ENCODE peak calls at places on chromosomes 6 and 20, in seven cellular contexts. C, F, H, S, Z, T and D are unnamed samples.

GRCh38 chr6:34872332-34872731 is 15.5 kb downstream of the TAF11 start:
- DNase-seq in C (no peak), F (no peak), H (no peak), S (no peak), Z (no peak), T (no peak), D (no peak)

GRCh38 chr20:47748851-47749250 is 36.4 kb downstream of the SULF2 start:
- DNase-seq in C (no peak), F (no peak), H (no peak), S (peak; percentile 77), Z (no peak), T (no peak), D (no peak)

GRCh38 chr6:52788478-52788877 is 15.1 kb downstream of the GSTA1 start:
- DNase-seq in C (no peak), F (no peak), H (no peak), S (no peak), Z (peak; percentile 50), T (no peak), D (no peak)

GRCh38 chr6:113481910-113482309 is 375.2 kb upstream of the MARCKS start:
- DNase-seq in C (no peak), F (no peak), H (no peak), S (no peak), Z (no peak), T (no peak), D (no peak)

GRCh38 chr6:170153436-170154319 is 137.2 kb downstream of the DLL1 start:
- DNase-seq in C (no peak), F (no peak), H (no peak), S (no peak), Z (no peak), T (no peak), D (no peak)

GRCh38 chr6:27205375-27206278 is 41.9 kb upstream of the PRSS16 start:
- DNase-seq in C (no peak), F (no peak), H (peak; percentile 15), S (no peak), Z (no peak), T (no peak), D (no peak)

GRCh38 chr6:122381494-122382083 is 17.9 kb upstream of the HSF2 start:
- DNase-seq in C (peak; percentile 49), F (no peak), H (peak; percentile 80), S (peak; percentile 57), Z (peak; percentile 54), T (peak; percentile 33), D (peak; percentile 31)

GRCh38 chr6:151807513-151808330 is at the start of gene ESR1:
- DNase-seq in C (peak; percentile 13), F (peak; percentile 73), H (peak; percentile 55), S (no peak), Z (peak; percentile 19), T (no peak), D (peak; percentile 71)

GRCh38 chr20:25270829-25271251 is 23.0 kb downstream of the PYGB start:
- DNase-seq in C (peak; percentile 4), F (peak; percentile 59), H (no peak), S (no peak), Z (peak; percentile 10), T (no peak), D (no peak)

GRCh38 chr6:136031982-136032381 is 180.5 kb downstream of the PDE7B start:
- DNase-seq in C (no peak), F (no peak), H (peak; percentile 22), S (no peak), Z (no peak), T (no peak), D (no peak)

GRCh38 chr6:21800330-21800729 is 206.8 kb downstream of the SOX4 start:
- DNase-seq in C (no peak), F (no peak), H (no peak), S (no peak), Z (no peak), T (no peak), D (no peak)

DNA sequence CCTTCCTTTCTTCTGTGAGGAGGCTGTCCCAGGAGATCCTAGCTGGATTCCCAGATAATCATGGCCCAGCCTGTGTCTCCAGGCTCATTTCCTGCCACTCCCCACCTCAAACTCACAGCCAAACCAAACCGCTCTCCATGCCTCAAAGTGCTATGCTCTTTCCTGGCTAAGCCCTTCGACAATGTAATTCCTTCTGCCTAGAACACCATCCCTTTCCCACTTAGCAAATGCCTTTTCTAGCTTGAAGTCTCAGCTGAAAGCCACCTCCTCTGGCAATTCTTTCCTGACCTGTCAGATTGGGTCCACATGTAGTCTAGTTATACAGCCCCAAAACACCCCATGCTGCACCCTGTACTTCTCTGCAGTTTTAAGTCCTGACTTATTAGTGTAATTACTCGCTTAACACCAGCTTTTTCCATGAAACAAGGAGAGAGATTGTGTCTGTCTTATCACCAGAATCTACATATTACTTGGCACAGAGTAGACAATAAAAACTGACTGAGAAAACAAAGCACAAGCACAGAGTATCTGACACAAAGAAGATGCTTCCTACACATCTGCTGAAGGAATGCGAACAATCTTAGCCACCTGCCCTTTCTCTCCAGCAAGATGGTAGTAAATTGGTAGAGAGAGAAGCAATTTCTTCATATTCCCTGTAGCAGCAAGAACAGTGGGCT is 5.4 kb downstream of the TRIM26 start:
- DNase-seq in C (peak; percentile 48), F (no peak), H (no peak), S (no peak), Z (no peak), T (no peak), D (no peak)
- H3K27ac ChIP-seq in C (peak overlapping the region; percentile 85), F (no peak overlapping the region), H (peak overlapping the region; percentile 32), S (no peak overlapping the region), Z (no peak overlapping the region), T (no peak overlapping the region), D (peak overlapping the region; percentile 48)

DNA sequence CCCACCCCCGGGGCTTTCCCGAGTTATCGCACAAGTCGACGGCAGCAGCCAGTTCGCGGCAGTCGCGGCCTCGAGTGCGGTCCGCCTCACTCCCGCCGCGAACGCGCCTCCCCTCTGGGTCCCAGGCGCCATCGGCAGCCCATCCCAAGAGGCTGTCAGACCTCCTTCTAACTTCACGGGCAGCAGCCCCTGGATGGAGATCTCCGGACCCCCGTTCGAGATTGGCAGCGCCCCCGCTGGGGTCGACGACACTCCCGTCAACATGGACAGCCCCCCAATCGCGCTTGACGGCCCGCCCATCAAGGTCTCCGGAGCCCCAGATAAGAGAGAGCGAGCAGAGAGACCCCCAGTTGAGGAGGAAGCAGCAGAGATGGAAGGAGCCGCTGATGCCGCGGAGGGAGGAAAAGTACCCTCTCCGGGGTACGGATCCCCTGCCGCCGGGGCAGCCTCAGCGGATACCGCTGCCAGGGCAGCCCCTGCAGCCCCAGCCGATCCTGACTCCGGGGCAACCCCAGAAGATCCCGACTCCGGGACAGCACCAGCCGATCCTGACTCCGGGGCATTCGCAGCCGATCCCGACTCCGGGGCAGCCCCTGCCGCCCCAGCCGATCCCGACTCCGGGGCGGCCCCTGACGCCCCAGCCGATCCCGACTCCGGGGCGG is 1.6 kb downstream of the GNAS start:
- DNase-seq in C (no peak), F (no peak), H (no peak), S (no peak), Z (no peak), T (no peak), D (no peak)
- H3K27me3 ChIP-seq in C (peaks cover 98% of the 10 kb centered on the region), F (no peaks in the 10 kb centered on the region), H (peaks cover 76% of the 10 kb centered on the region), S (peaks cover 42% of the 10 kb centered on the region), Z (no peaks in the 10 kb centered on the region), T (peaks cover 21% of the 10 kb centered on the region), D (no peaks in the 10 kb centered on the region)

GRCh38 chr6:12298995-12299394 is 8.8 kb downstream of the EDN1 start:
- DNase-seq in C (no peak), F (no peak), H (no peak), S (no peak), Z (no peak), T (no peak), D (no peak)
- H3K27ac ChIP-seq in C (no peak overlapping the region), F (no peak overlapping the region), H (no peak overlapping the region), S (no peak overlapping the region), Z (no peak overlapping the region), T (no peak overlapping the region), D (no peak overlapping the region)

GRCh38 chr20:62551408-62552323 is 75.9 kb upstream of the GATA5 start:
- DNase-seq in C (no peak), F (no peak), H (peak; percentile 66), S (no peak), Z (no peak), T (no peak), D (no peak)
- H3K27me3 ChIP-seq in C (peaks cover 94% of the 10 kb centered on the region), F (no peaks in the 10 kb centered on the region), H (no peaks in the 10 kb centered on the region), S (peaks cover 59% of the 10 kb centered on the region), Z (no peaks in the 10 kb centered on the region), T (peaks cover 53% of the 10 kb centered on the region), D (no peaks in the 10 kb centered on the region)

GRCh38 chr20:11769825-11770224 is 147.9 kb upstream of the BTBD3 start:
- DNase-seq in C (no peak), F (no peak), H (no peak), S (no peak), Z (no peak), T (no peak), D (no peak)

GRCh38 chr20:11776687-11777086 is 141.0 kb upstream of the BTBD3 start:
- DNase-seq in C (no peak), F (no peak), H (no peak), S (no peak), Z (no peak), T (no peak), D (no peak)

GRCh38 chr20:11766961-11767360 is 150.7 kb upstream of the BTBD3 start:
- DNase-seq in C (no peak), F (no peak), H (no peak), S (no peak), Z (no peak), T (no peak), D (no peak)

GRCh38 chr20:11777387-11777786 is 140.3 kb upstream of the BTBD3 start:
- DNase-seq in C (no peak), F (no peak), H (no peak), S (no peak), Z (no peak), T (no peak), D (no peak)

GRCh38 chr20:11772226-11772730 is 145.4 kb upstream of the BTBD3 start:
- DNase-seq in C (no peak), F (no peak), H (no peak), S (no peak), Z (no peak), T (no peak), D (no peak)
- H3K27ac ChIP-seq in C (no peak overlapping the region), F (no peak overlapping the region), H (no peak overlapping the region), S (no peak overlapping the region), Z (no peak overlapping the region), T (no peak overlapping the region), D (no peak overlapping the region)

GRCh38 chr6:149921361-149921760 is 1.6 kb downstream of the RAET1G start:
- DNase-seq in C (no peak), F (peak; percentile 52), H (no peak), S (no peak), Z (no peak), T (no peak), D (no peak)

GRCh38 chr6:149923327-149923986 is 536 bp upstream of the RAET1G start:
- DNase-seq in C (no peak), F (peak; percentile 54), H (no peak), S (no peak), Z (no peak), T (no peak), D (no peak)

GRCh38 chr6:149924933-149925252 is 2.0 kb upstream of the RAET1G start:
- DNase-seq in C (no peak), F (peak; percentile 64), H (no peak), S (no peak), Z (no peak), T (no peak), D (peak; percentile 13)

GRCh38 chr6:149924206-149924932 is 1.4 kb upstream of the RAET1G start:
- DNase-seq in C (no peak), F (peak; percentile 54), H (no peak), S (no peak), Z (no peak), T (no peak), D (no peak)

GRCh38 chr6:149922642-149923326 is at the start of gene RAET1G:
- DNase-seq in C (peak; percentile 86), F (peak; percentile 93), H (peak; percentile 87), S (peak; percentile 87), Z (peak; percentile 82), T (peak; percentile 72), D (peak; percentile 91)
- H3K27me3 ChIP-seq in C (peaks cover 41% of the 10 kb centered on the region), F (no peaks in the 10 kb centered on the region), H (peaks cover 93% of the 10 kb centered on the region), S (peaks cover 20% of the 10 kb centered on the region), Z (no peaks in the 10 kb centered on the region), T (peaks cover 44% of the 10 kb centered on the region), D (no peaks in the 10 kb centered on the region)

GRCh38 chr6:15264412-15264811 is 18.5 kb downstream of the JARID2 start:
- DNase-seq in C (no peak), F (no peak), H (no peak), S (no peak), Z (no peak), T (no peak), D (no peak)
- H3K27ac ChIP-seq in C (no peak overlapping the region), F (no peak overlapping the region), H (no peak overlapping the region), S (peak overlapping the region; percentile 54), Z (no peak overlapping the region), T (no peak overlapping the region), D (no peak overlapping the region)